ENCODE peak calls at places on chromosomes 3 and 15, in eight cellular contexts. Y is AG04450; F is CD8-positive, alpha-beta T cell; R is ascending aorta; M is heart right ventricle; A is transverse colon; C is pancreas; U is Panc1. S is an unnamed sample.

GRCh38 chr3:37997321-37997720 is 6.7 kb downstream of the VILL start:
- DNase-seq in Y (no peak), F (no peak), R (no peak), M (no peak), A (no peak), C (peak; percentile 73), U (no peak), S (peak; percentile 23)

GRCh38 chr15:74835312-74835823 is 7.6 kb downstream of the ULK3 start:
- DNase-seq in Y (no peak), F (peak; percentile 42), R (no peak), M (peak; percentile 69), A (peak; percentile 75), C (no peak), U (no peak), S (peak; percentile 78)

GRCh38 chr3:128585189-128585588 is 65.4 kb downstream of the RPN1 start:
- DNase-seq in Y (no peak), F (no peak), R (no peak), M (no peak), A (no peak), C (no peak), U (no peak), S (no peak)

GRCh38 chr3:191066669-191067068 is 132.4 kb upstream of the OSTN start:
- DNase-seq in Y (no peak), F (no peak), R (no peak), M (no peak), A (no peak), C (no peak), U (peak; percentile 69), S (no peak)

GRCh38 chr3:138774529-138775253 is 60.0 kb downstream of the PIK3CB start:
- DNase-seq in Y (peak; percentile 98), F (no peak), R (peak; percentile 16), M (no peak), A (peak; percentile 48), C (no peak), U (peak; percentile 90), S (peak; percentile 60)

GRCh38 chr3:23183114-23183513 is 20.0 kb upstream of the UBE2E2 start:
- DNase-seq in Y (no peak), F (no peak), R (no peak), M (no peak), A (no peak), C (no peak), U (no peak), S (no peak)

GRCh38 chr15:63855735-63856134 is 22.0 kb upstream of the HERC1 start:
- DNase-seq in Y (no peak), F (no peak), R (no peak), M (no peak), A (no peak), C (no peak), U (no peak), S (no peak)

GRCh38 chr3:172355836-172356235 is 92.4 kb downstream of the GHSR start:
- DNase-seq in Y (peak; percentile 88), F (no peak), R (no peak), M (no peak), A (peak; percentile 24), C (no peak), U (peak; percentile 50), S (peak; percentile 40)

GRCh38 chr3:30310251-30310954 is 296.0 kb upstream of the TGFBR2 start:
- DNase-seq in Y (no peak), F (no peak), R (no peak), M (no peak), A (no peak), C (no peak), U (no peak), S (no peak)

GRCh38 chr3:42552830-42553229 is 28.9 kb downstream of the SEC22C start:
- DNase-seq in Y (no peak), F (no peak), R (no peak), M (no peak), A (no peak), C (no peak), U (no peak), S (no peak)

GRCh38 chr15:67850995-67851535 is 11.2 kb upstream of the RNU6-1 start:
- DNase-seq in Y (no peak), F (no peak), R (no peak), M (no peak), A (no peak), C (no peak), U (no peak), S (no peak)

GRCh38 chr3:108973019-108973418 is 19.3 kb upstream of the GUCA1C start:
- DNase-seq in Y (no peak), F (no peak), R (no peak), M (no peak), A (no peak), C (no peak), U (no peak), S (no peak)

GRCh38 chr3:40258555-40258954 is 51.0 kb upstream of the EIF1B start:
- DNase-seq in Y (no peak), F (no peak), R (no peak), M (no peak), A (no peak), C (no peak), U (no peak), S (no peak)
- H3K27me3 ChIP-seq in Y (no peaks in the 10 kb centered on the region), F (no peaks in the 10 kb centered on the region), R (no peaks in the 10 kb centered on the region), M (no peaks in the 10 kb centered on the region), A (no peaks in the 10 kb centered on the region), C (no peaks in the 10 kb centered on the region), U (no peaks in the 10 kb centered on the region), S (no peaks in the 10 kb centered on the region)

DNA sequence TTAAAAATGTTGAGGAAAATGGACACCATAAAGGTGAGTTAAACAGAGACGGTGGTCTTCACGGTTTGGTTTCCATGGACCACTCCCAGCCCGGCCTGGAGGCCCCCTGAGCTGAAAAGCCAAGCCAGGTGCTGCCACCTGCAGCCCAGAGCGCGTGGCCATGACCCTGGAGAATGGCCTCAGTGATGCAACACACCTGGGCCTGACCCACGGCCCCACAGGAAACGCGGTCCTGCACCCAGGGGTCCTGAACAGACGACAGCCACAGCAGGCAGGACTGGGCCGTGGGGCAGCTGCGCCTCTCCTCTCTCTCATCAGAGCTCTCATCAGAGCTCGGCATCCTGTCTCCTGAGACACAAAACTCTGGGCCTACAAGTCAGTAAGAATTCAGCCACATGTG is 64.1 kb downstream of the NIPA2 start:
- DNase-seq in Y (no peak), F (no peak), R (no peak), M (no peak), A (no peak), C (peak; percentile 56), U (no peak), S (no peak)
- TF ChIP-seq CTCF in Y (no peak), F (no peak), R (no peak), M (no peak), A (no peak), C (no peak), U (no peak), S (no peak)

DNA sequence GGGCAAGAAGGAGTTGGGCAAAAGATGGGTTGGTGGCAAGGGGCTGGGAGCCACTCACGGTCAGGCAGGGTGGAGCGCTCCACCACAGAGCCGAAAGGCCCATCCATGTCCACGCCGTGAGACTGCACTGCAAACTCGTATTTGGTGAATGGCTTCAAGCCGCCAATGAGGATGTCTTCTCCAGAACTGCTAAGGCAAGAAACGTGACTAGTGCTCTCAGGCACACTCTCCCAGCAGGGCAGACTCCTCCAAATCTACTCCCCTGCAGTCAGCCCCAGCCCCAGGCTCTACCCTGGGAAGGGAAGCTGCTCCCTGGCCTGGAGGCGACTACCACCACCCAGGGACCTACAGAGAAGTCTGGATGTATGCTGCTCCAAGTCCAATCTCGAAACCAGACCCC is 11.4 kb upstream of the IGDCC3 start:
- DNase-seq in Y (no peak), F (no peak), R (no peak), M (no peak), A (no peak), C (no peak), U (no peak), S (no peak)
- H3K27me3 ChIP-seq in Y (peaks cover 25% of the 10 kb centered on the region), F (peaks cover under 1% of the 10 kb centered on the region), R (no peaks in the 10 kb centered on the region), M (no peaks in the 10 kb centered on the region), A (peaks cover 17% of the 10 kb centered on the region), C (no peaks in the 10 kb centered on the region), U (peaks cover 3% of the 10 kb centered on the region), S (no peaks in the 10 kb centered on the region)

DNA sequence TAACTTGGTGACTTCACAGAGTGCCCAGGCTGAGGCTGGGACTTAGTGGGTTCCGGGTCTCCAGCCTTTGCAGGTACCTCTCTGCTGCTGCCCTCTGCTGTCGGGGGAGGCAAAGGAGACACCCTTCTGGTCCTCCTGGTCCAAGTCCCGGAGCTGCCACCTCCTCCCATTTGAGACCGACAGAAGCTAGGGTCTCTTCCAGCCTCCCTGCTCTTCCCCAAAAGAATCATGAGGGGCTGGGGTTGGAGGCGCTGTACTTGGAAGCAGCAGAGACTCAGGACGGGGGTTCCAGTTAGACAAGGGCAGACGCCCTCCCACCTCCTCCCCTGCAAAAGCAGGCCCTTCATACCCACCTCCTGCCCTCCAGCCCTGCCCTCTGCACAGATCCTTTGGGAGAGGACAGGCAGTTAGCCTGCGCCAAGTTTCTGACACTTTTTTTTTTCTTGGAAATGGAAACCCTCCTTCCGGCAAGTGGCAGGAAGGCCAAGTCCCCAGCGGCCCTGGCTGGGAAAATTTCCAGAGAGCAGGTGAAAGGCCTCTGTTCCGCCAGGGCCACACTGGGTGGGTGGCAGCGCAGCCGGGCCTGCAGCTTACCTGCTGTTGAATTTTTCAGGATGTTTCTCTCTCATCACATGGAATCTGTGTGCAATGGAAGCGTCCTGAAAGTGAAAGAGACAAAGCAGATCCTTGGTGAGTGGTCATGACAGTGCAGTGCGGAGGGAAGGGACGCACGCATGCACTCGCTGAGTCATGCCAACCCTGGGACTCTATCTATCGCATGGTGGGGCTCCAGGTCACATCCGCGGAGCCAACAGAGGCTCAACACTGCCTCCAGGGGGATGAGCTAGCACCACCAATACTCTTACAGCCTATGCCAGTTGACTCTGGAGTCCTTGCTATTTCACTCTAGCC is 119.9 kb downstream of the DGKG start:
- DNase-seq in Y (no peak), F (peak; percentile 29), R (peak; percentile 39), M (peak; percentile 65), A (peak; percentile 70), C (peak; percentile 84), U (no peak), S (peak; percentile 76)
- TF ChIP-seq CTCF in Y (peak; percentile 56), F (no peak), R (peak; percentile 38), M (peak; percentile 11), A (peak; percentile 41), C (no peak), U (peak; percentile 82), S (no peak)

S was measured in stomach.